ENCODE peak calls at places on chromosomes 7 and 10, in six cellular contexts. M is dorsolateral prefrontal cortex; G is stimulated activated CD8-positive, alpha-beta memory T cell treated with anti-CD3 and anti-CD28 coated beads, Interleukin-4, amount 100 ng/mL, for 4 hours; F is ELF-1; A is posterior vena cava; Z is AG09319. Q is an unnamed sample.

GRCh38 chr7:113209449-113210203 is 91.3 kb upstream of the SMIM30 start:
- DNase-seq in M (no peak), G (no peak), F (no peak), A (no peak), Z (no peak), Q (no peak)

GRCh38 chr7:107582906-107583305 is 2.9 kb downstream of the BCAP29 start:
- DNase-seq in M (no peak), G (no peak), F (no peak), A (no peak), Z (no peak), Q (no peak)

GRCh38 chr7:36115448-36116321 is 37.4 kb upstream of the EEPD1 start:
- DNase-seq in M (peak), G (peak), F (peak), A (peak), Z (peak), Q (no peak)

GRCh38 chr10:114541081-114541833 is 116.8 kb downstream of the ABLIM1 start:
- DNase-seq in M (no peak), G (peak), F (no peak), A (peak), Z (peak), Q (no peak)

GRCh38 chr7:4216016-4216415 is 466.1 kb upstream of the FOXK1 start:
- DNase-seq in M (no peak), G (no peak), F (peak), A (peak), Z (no peak), Q (no peak)

GRCh38 chr7:31497501-31497900 is 16.4 kb upstream of the ITPRID1 start:
- DNase-seq in M (no peak), G (no peak), F (no peak), A (no peak), Z (no peak), Q (no peak)

GRCh38 chr7:151867912-151868804 is 8.8 kb downstream of the PRKAG2 start:
- DNase-seq in M (no peak), G (no peak), F (no peak), A (peak), Z (no peak), Q (no peak)

GRCh38 chr10:114398587-114399331 is 5.5 kb downstream of the AFAP1L2 start:
- DNase-seq in M (no peak), G (no peak), F (no peak), A (no peak), Z (no peak), Q (no peak)

GRCh38 chr7:45876519-45876918 is 3.6 kb upstream of the CCDC201 start:
- DNase-seq in M (no peak), G (no peak), F (no peak), A (no peak), Z (no peak), Q (no peak)

GRCh38 chr10:132355754-132356153 is 23.8 kb downstream of the LRRC27 start:
- DNase-seq in M (peak), G (no peak), F (no peak), A (peak), Z (no peak), Q (no peak)

GRCh38 chr10:100510533-100511308 is 8.9 kb downstream of the SEC31B start:
- DNase-seq in M (no peak), G (peak), F (no peak), A (no peak), Z (no peak), Q (no peak)

GRCh38 chr10:32055478-32056135 is 618 bp downstream of the KIF5B start:
- DNase-seq in M (peak), G (peak), F (peak), A (peak), Z (no peak), Q (peak)

GRCh38 chr7:1021931-1022330 is 22.4 kb upstream of the GPR146 start:
- DNase-seq in M (no peak), G (no peak), F (no peak), A (no peak), Z (no peak), Q (no peak)

GRCh38 chr7:22008011-22008410 is 62.3 kb upstream of the CDCA7L start:
- DNase-seq in M (no peak), G (no peak), F (peak), A (no peak), Z (no peak), Q (no peak)

GRCh38 chr7:130367088-130367755 is 13.1 kb upstream of the CPA1 start:
- DNase-seq in M (no peak), G (no peak), F (no peak), A (peak), Z (no peak), Q (no peak)

GRCh38 chr7:1124164-1124563 is 35.8 kb downstream of the ZFAND2A start:
- DNase-seq in M (no peak), G (no peak), F (no peak), A (peak), Z (no peak), Q (no peak)

GRCh38 chr7:104963991-104964385 is 50.0 kb upstream of the KMT2E start:
- DNase-seq in M (no peak), G (no peak), F (no peak), A (no peak), Z (no peak), Q (no peak)

GRCh38 chr7:389911-390601 is 100.1 kb downstream of the FOXL3 start:
- DNase-seq in M (no peak), G (no peak), F (no peak), A (peak), Z (no peak), Q (peak)

GRCh38 chr10:11886851-11887250 is 63.7 kb downstream of the PROSER2 start:
- DNase-seq in M (no peak), G (no peak), F (no peak), A (no peak), Z (no peak), Q (no peak)

GRCh38 chr10:79331709-79332108 is 15.6 kb upstream of the PPIF start:
- DNase-seq in M (no peak), G (peak), F (no peak), A (peak), Z (peak), Q (no peak)

GRCh38 chr7:5665106-5666025 is 116.1 kb downstream of the RNF216 start:
- DNase-seq in M (peak), G (peak), F (peak), A (peak), Z (peak), Q (peak)

GRCh38 chr10:44399478-44400451 is 14.9 kb upstream of the CXCL12 start:
- DNase-seq in M (no peak), G (no peak), F (peak), A (no peak), Z (peak), Q (no peak)

GRCh38 chr10:124226271-124226911 is 133.0 kb upstream of the CHST15 start:
- DNase-seq in M (no peak), G (no peak), F (no peak), A (no peak), Z (no peak), Q (no peak)

GRCh38 chr10:107918171-107918570 is 753.7 kb upstream of the SORCS1 start:
- DNase-seq in M (no peak), G (no peak), F (no peak), A (no peak), Z (no peak), Q (no peak)

GRCh38 chr7:113519447-113519846 is 399.4 kb downstream of the PPP1R3A start:
- DNase-seq in M (no peak), G (no peak), F (no peak), A (no peak), Z (no peak), Q (no peak)

GRCh38 chr7:151456276-151456675 is 16.3 kb upstream of the CRYGN start:
- DNase-seq in M (no peak), G (no peak), F (no peak), A (no peak), Z (no peak), Q (peak)

GRCh38 chr7:94423116-94423515 is 28.4 kb downstream of the COL1A2 start:
- DNase-seq in M (no peak), G (no peak), F (no peak), A (no peak), Z (no peak), Q (no peak)

GRCh38 chr10:46555713-46556514 is 544 bp downstream of the GPRIN2 start:
- DNase-seq in M (peak), G (no peak), F (peak), A (peak), Z (no peak), Q (peak)

GRCh38 chr10:46543379-46544014 is 13.0 kb downstream of the GPRIN2 start:
- DNase-seq in M (peak), G (no peak), F (no peak), A (peak), Z (no peak), Q (no peak)

GRCh38 chr10:117324367-117324766 is 50.9 kb downstream of the PDZD8 start:
- DNase-seq in M (no peak), G (no peak), F (no peak), A (no peak), Z (no peak), Q (no peak)

GRCh38 chr7:27364344-27364758 is 121.7 kb downstream of the EVX1 start:
- DNase-seq in M (peak), G (no peak), F (no peak), A (peak), Z (peak), Q (no peak)

GRCh38 chr7:54810401-54810800 is 51.4 kb upstream of the SEC61G start:
- DNase-seq in M (no peak), G (no peak), F (no peak), A (no peak), Z (no peak), Q (no peak)

GRCh38 chr10:15852111-15852557 is 8.2 kb downstream of the MINDY3 start:
- DNase-seq in M (no peak), G (no peak), F (no peak), A (no peak), Z (no peak), Q (no peak)

GRCh38 chr10:26622891-26623290 is 74.6 kb upstream of the PDSS1 start:
- DNase-seq in M (no peak), G (no peak), F (no peak), A (no peak), Z (no peak), Q (no peak)

GRCh38 chr7:76372984-76373833 is 14.4 kb upstream of the YWHAG start:
- DNase-seq in M (no peak), G (no peak), F (peak), A (no peak), Z (no peak), Q (no peak)

GRCh38 chr7:70494225-70494877 is 637.6 kb upstream of the GALNT17 start:
- DNase-seq in M (no peak), G (no peak), F (no peak), A (no peak), Z (no peak), Q (no peak)

GRCh38 chr7:29748286-29749099 is 57.8 kb upstream of the WIPF3 start:
- DNase-seq in M (no peak), G (no peak), F (no peak), A (no peak), Z (no peak), Q (no peak)

GRCh38 chr10:132577350-132578005 is 39.9 kb downstream of the INPP5A start:
- DNase-seq in M (peak), G (no peak), F (no peak), A (no peak), Z (no peak), Q (no peak)

Q was measured in H9.